ENCODE peak calls at places on chromosomes 13 and 19, in ten cellular contexts. Q is CD8-positive, alpha-beta memory T cell; X is psoas muscle; K is mesenchymal stem cell; J is effector memory CD4-positive, alpha-beta T cell; H is brain microvascular endothelial cell; Y is endodermal cell; D is cardiac muscle cell; M is AG04450; R is CD4-positive, alpha-beta memory T cell. U is an unnamed sample. For H3K27me3, the result is how much of the 10 kb centered on the place peaks cover.

GRCh38 chr13:47126432-47126831 is 229.6 kb upstream of the HTR2A start:
- DNase-seq in Q (no peak), X (no peak), K (peak), J (no peak), H (no peak), Y (peak), D (no peak), M (no peak), R (no peak), U (no peak)

GRCh38 chr13:73138967-73139491 is 80.2 kb downstream of the KLF5 start:
- DNase-seq in Q (no peak), X (no peak), K (no peak), J (no peak), H (no peak), Y (no peak), D (no peak), M (no peak), R (no peak), U (no peak)

GRCh38 chr13:76886292-76887061 is at the start of gene KCTD12:
- DNase-seq in Q (peak), X (peak), K (peak), J (peak), H (peak), Y (peak), D (peak), M (no peak), R (peak), U (peak)

GRCh38 chr19:41366089-41366488 is 2.1 kb upstream of the B9D2 start:
- DNase-seq in Q (no peak), X (no peak), K (no peak), J (no peak), H (no peak), Y (peak), D (no peak), M (no peak), R (no peak), U (no peak)

GRCh38 chr19:48674921-48675824 is 2.4 kb upstream of the NTN5 start:
- DNase-seq in Q (peak), X (peak), K (peak), J (peak), H (peak), Y (peak), D (peak), M (no peak), R (peak), U (peak)

GRCh38 chr13:79481685-79482052 is 714 bp downstream of the NDFIP2 start:
- DNase-seq in Q (peak), X (no peak), K (no peak), J (peak), H (no peak), Y (no peak), D (no peak), M (no peak), R (peak), U (peak)

GRCh38 chr19:28514166-28514565 is 698.8 kb downstream of the UQCRFS1 start:
- DNase-seq in Q (no peak), X (no peak), K (no peak), J (no peak), H (no peak), Y (no peak), D (no peak), M (no peak), R (no peak), U (no peak)

GRCh38 chr13:51782026-51782710 is 21.8 kb downstream of the DHRS12 start:
- DNase-seq in Q (no peak), X (no peak), K (no peak), J (no peak), H (no peak), Y (no peak), D (no peak), M (no peak), R (no peak), U (no peak)

GRCh38 chr19:13056052-13056660 is 46.5 kb downstream of the LYL1 start:
- DNase-seq in Q (no peak), X (no peak), K (peak), J (no peak), H (no peak), Y (peak), D (no peak), M (no peak), R (no peak), U (no peak)

DNA sequence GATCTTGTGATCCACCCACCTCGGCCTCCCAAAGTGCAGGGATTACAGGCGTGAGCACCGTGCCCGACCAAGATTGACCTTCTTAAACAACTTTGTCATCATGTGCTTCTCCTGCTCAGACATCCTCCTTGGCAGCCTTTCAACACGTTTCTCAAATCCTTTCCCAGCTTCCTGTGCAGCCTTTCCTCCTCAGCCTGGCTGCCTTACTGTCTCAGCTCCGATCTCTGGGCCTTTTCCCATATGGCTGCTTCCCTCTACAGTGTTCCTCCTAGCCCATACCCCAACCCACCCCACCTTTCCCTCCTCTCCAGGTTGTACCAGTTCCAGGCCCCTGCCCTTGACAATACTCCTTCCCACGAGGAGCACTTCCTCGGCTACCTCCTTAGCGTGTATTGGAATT is 7.2 kb downstream of the PHF11 start:
- DNase-seq in Q (no peak), X (peak), K (peak), J (no peak), H (no peak), Y (no peak), D (no peak), M (no peak), R (no peak), U (no peak)
- H3K4me3 ChIP-seq in Q (no peak), X (no peak), K (no peak), J (no peak), H (no peak), Y (no peak), D (no peak), M (no peak), R (no peak), U (no peak)

DNA sequence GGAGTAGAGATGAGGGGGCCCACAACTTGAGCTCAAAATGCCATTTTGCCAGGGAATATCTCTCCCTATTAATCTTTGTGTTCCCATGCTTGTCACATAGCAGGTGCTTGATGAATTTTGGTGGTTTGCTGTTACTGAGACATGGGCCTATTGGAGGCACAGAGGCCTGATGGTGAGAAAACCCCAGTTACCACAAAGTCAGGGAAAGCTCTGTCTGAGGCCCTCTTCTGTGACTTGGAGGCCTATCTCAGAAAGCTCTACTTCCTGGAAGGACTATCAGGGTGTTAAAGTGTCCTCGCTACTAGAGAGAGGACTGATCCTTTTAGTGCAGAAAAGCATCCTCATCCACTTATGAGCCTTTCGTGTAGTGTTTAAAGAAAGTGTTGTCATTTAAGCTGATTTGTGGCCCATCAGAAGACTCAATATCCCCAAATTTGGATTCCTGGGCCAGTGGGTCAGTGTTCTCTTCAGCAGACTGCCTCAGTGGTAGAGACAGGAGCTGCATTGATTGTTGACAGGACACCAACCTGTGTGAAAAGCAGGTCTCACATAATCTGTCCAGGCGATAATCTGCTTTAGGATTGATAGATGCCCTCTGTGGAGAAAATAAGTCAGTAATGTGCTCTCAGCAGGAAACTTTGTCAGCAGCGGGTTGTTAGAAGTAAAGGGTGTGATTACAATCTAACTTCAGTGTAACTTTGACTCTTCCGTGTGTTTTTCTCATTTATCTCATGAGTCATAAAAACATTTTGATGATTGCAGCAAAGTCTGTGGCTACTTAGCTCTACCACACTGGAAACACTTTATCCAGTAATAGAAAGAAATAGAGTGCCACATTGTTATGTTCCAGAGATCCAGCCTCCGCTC is 121.0 kb downstream of the AKAP11 start:
- DNase-seq in Q (no peak), X (no peak), K (peak), J (no peak), H (no peak), Y (no peak), D (no peak), M (no peak), R (peak), U (no peak)
- H3K27ac ChIP-seq in Q (peak), X (no peak), K (no peak), J (peak), H (no peak), Y (no peak), D (no peak), M (no peak), R (peak), U (no peak)

GRCh38 chr19:53991224-53992113 is at the start of gene CACNG6:
- DNase-seq in Q (no peak), X (peak), K (peak), J (no peak), H (no peak), Y (peak), D (peak), M (no peak), R (no peak), U (no peak)
- H3K27me3 ChIP-seq in Q (under half), X (under half), K (half or more), J (under half), H (under half), Y (under half), D (under half), M (under half), R (under half), U (under half)

GRCh38 chr19:29527500-29528328 is 1.9 kb downstream of the VSTM2B start:
- DNase-seq in Q (no peak), X (no peak), K (no peak), J (no peak), H (no peak), Y (no peak), D (no peak), M (no peak), R (no peak), U (no peak)
- H3K4me3 ChIP-seq in Q (no peak), X (peak), K (no peak), J (peak), H (no peak), Y (peak), D (no peak), M (no peak), R (no peak), U (no peak)

GRCh38 chr19:17469092-17469370 is 1.3 kb upstream of the SLC27A1 start:
- DNase-seq in Q (no peak), X (no peak), K (peak), J (no peak), H (no peak), Y (no peak), D (no peak), M (no peak), R (no peak), U (no peak)
- H3K27ac ChIP-seq in Q (peak), X (peak), K (no peak), J (peak), H (no peak), Y (no peak), D (peak), M (peak), R (peak), U (no peak)

GRCh38 chr13:24675806-24676570 is 4.2 kb upstream of the ATP12A start:
- DNase-seq in Q (no peak), X (no peak), K (no peak), J (no peak), H (no peak), Y (peak), D (no peak), M (no peak), R (no peak), U (no peak)

GRCh38 chr13:24680258-24680920 is at the start of gene ATP12A:
- DNase-seq in Q (peak), X (no peak), K (no peak), J (no peak), H (no peak), Y (peak), D (peak), M (no peak), R (no peak), U (no peak)

GRCh38 chr13:24680921-24681585 is 845 bp downstream of the ATP12A start:
- DNase-seq in Q (no peak), X (no peak), K (no peak), J (no peak), H (no peak), Y (no peak), D (no peak), M (no peak), R (no peak), U (no peak)

GRCh38 chr13:24679686-24680085 is 522 bp upstream of the ATP12A start:
- DNase-seq in Q (no peak), X (no peak), K (no peak), J (no peak), H (no peak), Y (no peak), D (no peak), M (no peak), R (no peak), U (no peak)

GRCh38 chr13:24678151-24678550 is 2.1 kb upstream of the ATP12A start:
- DNase-seq in Q (no peak), X (no peak), K (no peak), J (no peak), H (no peak), Y (no peak), D (no peak), M (no peak), R (no peak), U (no peak)
- H3K27me3 ChIP-seq in Q (under half), X (under half), K (under half), J (under half), H (under half), Y (under half), D (under half), M (under half), R (under half), U (under half)

DNA sequence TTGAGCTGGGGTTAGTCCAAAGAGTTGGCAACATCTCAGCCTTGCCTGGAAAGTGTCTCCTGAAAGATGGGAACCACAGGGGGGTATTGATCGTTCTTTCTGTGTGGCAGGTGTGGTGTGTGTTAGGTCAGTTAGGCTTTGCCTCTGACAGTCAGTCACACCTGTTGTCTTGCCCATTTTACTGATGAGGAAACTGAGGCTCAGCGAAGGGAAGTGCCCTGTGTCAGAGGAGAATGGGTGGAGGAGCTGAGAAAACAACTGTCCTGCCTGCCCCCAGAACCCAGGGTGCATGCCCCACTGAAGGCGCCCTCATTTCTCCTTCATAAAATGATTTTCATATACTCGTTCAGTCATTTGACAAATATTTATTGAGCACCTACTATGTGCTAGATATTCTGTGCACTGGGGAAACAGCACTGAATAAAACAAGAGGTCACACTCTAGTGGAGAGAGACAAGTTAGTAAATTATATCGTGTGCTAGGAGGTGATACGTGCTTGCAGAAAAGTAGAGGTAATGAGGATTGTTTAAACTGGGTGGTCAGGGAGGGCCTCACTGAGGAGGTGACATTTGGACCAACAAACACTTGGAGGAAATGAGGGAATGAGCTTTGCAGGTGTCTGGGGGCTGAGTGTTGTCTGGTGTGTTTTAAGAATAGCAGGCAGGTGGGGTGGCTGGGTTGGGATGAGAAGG is 1.6 kb downstream of the FXYD5 start:
- DNase-seq in Q (no peak), X (no peak), K (no peak), J (no peak), H (no peak), Y (no peak), D (no peak), M (no peak), R (no peak), U (no peak)
- H3K4me3 ChIP-seq in Q (peak), X (peak), K (peak), J (peak), H (peak), Y (no peak), D (no peak), M (peak), R (peak), U (peak)

DNA sequence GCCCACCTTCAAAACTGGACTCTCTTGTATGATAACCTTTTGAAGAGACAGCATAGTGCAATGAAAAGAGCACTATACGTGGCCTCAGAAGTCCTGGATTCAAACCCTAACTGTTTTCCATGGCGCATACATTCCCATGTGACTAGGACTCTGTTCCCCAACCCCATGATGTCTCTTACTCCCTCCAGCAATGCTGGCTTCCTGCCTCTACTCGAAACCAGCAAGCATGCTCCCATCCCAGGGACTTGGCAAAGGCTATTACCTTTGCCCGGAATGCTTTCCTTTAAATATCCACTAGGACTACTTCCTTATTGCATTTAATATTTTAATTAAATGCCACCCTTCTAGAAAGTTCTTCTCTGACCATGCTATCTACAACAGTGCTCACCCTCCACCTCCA is 75.1 kb downstream of the CYSLTR2 start:
- DNase-seq in Q (no peak), X (no peak), K (no peak), J (no peak), H (no peak), Y (no peak), D (no peak), M (no peak), R (no peak), U (no peak)
- H3K27ac ChIP-seq in Q (no peak), X (no peak), K (no peak), J (no peak), H (no peak), Y (no peak), D (no peak), M (no peak), R (no peak), U (no peak)